ENCODE peak calls at places on chromosome 18, in seven cellular contexts. T, J, I, Z, M, P and S are unnamed samples.

GRCh38 chr18:49685231-49685942 is 123.5 kb downstream of the LIPG start:
- DNase-seq in I (peak), T (peak), Z (no peak), P (no peak), M (no peak), J (no peak), S (no peak)

GRCh38 chr18:10682368-10682714 is 156.5 kb downstream of the NAPG start:
- DNase-seq in M (no peak), T (no peak), Z (no peak), P (no peak), J (no peak), I (no peak), S (peak)

GRCh38 chr18:42182728-42183700 is 228.0 kb downstream of the PIK3C3 start:
- DNase-seq in T (peak), Z (no peak), M (no peak), P (no peak), J (no peak), I (no peak), S (no peak)

GRCh38 chr18:21187886-21188285 is 54.1 kb upstream of the GREB1L start:
- DNase-seq in P (no peak), M (no peak), T (no peak), J (no peak), Z (no peak), I (no peak), S (no peak)

GRCh38 chr18:35158728-35159443 is 81.9 kb upstream of the ZNF397 start:
- DNase-seq in J (no peak), T (no peak), Z (no peak), P (no peak), I (no peak), M (no peak), S (no peak)

GRCh38 chr18:72727776-72728175 is 140.0 kb downstream of the NETO1 start:
- DNase-seq in M (no peak), T (no peak), J (no peak), Z (no peak), P (no peak), I (no peak), S (no peak)

GRCh38 chr18:49933530-49933929 is 120.2 kb upstream of the ACAA2 start:
- DNase-seq in J (no peak), T (peak), Z (no peak), P (no peak), M (no peak), I (peak), S (no peak)

GRCh38 chr18:57242285-57242684 is 95.4 kb downstream of the BOD1L2 start:
- DNase-seq in M (no peak), P (no peak), I (no peak), Z (no peak), T (no peak), J (no peak), S (peak)

GRCh38 chr18:31440787-31441186 is 6.8 kb upstream of the DSG3 start:
- DNase-seq in J (no peak), M (no peak), P (no peak), Z (no peak), T (no peak), I (no peak), S (no peak)

GRCh38 chr18:136433-136832 is 21.9 kb upstream of the USP14 start:
- DNase-seq in I (no peak), Z (no peak), J (no peak), P (no peak), T (no peak), M (no peak), S (no peak)

GRCh38 chr18:37669991-37670534 is 104.5 kb upstream of the CELF4 start:
- DNase-seq in J (no peak), P (no peak), I (no peak), T (no peak), M (peak), Z (no peak), S (peak)
- H3K18ac ChIP-seq in J (peak), P (no peak), I (no peak), T (no peak), M (peak), Z (peak), S (peak)

GRCh38 chr18:26403451-26403850 is 144.9 kb downstream of the KCTD1 start:
- DNase-seq in T (no peak), I (no peak), Z (no peak), P (no peak), M (no peak), J (no peak), S (no peak)
- H3K18ac ChIP-seq in T (no peak), I (no peak), Z (no peak), P (no peak), M (no peak), J (no peak), S (no peak)

GRCh38 chr18:63149200-63149587 is 170.4 kb downstream of the BCL2 start:
- DNase-seq in Z (no peak), P (no peak), J (no peak), T (no peak), M (no peak), I (no peak), S (no peak)
- H3K18ac ChIP-seq in Z (no peak), P (no peak), J (no peak), T (no peak), M (no peak), I (no peak), S (no peak)

DNA sequence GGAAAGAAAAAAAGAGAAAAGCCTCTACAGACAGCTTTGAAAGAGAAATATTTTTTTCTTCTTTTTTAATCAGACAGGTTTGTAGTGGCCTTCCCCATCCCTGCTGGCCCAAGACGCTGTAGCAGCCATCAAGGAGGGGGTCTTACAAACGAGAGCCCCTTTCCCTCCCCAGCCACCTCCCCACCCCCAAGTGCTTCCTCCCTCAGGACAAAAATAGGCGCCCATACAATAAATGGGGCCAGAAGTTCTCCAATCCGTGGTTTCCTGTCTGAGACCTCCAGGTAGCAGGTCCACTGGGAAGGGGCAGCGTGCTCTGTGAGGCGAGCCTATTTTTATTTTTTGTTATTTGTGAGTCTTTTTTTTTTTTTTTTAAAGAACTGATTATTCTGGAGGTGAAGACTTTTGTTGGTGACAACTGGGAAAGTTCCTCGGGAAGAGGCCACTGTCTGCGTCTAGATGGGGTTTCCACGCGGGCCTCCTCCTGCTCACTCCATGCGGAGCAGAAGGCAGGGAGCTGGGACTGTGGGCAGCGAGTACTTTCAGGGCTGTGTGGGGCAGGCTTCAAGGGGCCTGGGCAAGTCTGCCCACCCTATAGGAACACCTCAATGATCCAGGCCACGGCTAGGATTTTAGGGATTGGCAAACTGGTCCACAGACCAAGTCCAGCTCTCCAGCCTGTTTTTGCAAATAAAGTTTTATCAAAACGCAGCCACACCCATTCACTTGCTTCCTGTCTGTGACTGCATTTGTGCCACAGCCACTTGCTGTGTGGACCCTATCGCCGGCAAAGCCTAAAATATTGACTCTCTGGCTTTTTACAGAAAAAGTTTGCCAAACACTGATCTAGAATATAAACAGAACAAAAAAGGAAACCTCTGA is 139.6 kb downstream of the CTIF start:
- DNase-seq in J (no peak), P (no peak), I (no peak), M (no peak), Z (no peak), T (no peak), S (no peak)
- H3K18ac ChIP-seq in J (no peak), P (no peak), I (no peak), M (no peak), Z (no peak), T (no peak), S (no peak)

GRCh38 chr18:13520741-13521140 is 205.6 kb downstream of the FAM210A start:
- DNase-seq in I (no peak), J (no peak), Z (no peak), P (no peak), T (no peak), M (no peak), S (no peak)

GRCh38 chr18:13521418-13521817 is 204.9 kb downstream of the FAM210A start:
- DNase-seq in J (no peak), Z (no peak), P (no peak), T (no peak), M (no peak), I (no peak), S (no peak)

GRCh38 chr18:13524054-13524453 is 202.3 kb downstream of the FAM210A start:
- DNase-seq in Z (no peak), P (no peak), J (no peak), M (no peak), I (no peak), T (no peak), S (no peak)

GRCh38 chr18:13524824-13525223 is 201.5 kb downstream of the FAM210A start:
- DNase-seq in P (no peak), M (no peak), I (no peak), J (no peak), T (no peak), Z (no peak), S (no peak)

GRCh38 chr18:13522861-13523660 is 203.3 kb downstream of the FAM210A start:
- DNase-seq in P (no peak), Z (no peak), I (no peak), M (no peak), T (no peak), J (no peak), S (no peak)
- H3K18ac ChIP-seq in P (no peak), Z (no peak), I (no peak), M (no peak), T (no peak), J (no peak), S (no peak)

GRCh38 chr18:5643288-5643687 is 99.5 kb upstream of the EPB41L3 start:
- DNase-seq in I (no peak), T (no peak), M (no peak), J (no peak), P (no peak), Z (no peak), S (no peak)
- H3K18ac ChIP-seq in I (no peak), T (no peak), M (no peak), J (no peak), P (no peak), Z (no peak), S (no peak)